ENCODE peak calls at places on chromosome 12, in four cellular contexts. X is stromal cell of bone marrow, B is heart right ventricle, G is astrocyte of the spinal cord. H is an unnamed sample.

GRCh38 chr12:15116073-15116472 is 105.1 kb downstream of the RERG start:
- DNase-seq in B (no peak), X (no peak), G (peak), H (peak)

GRCh38 chr12:76002598-76003262 is 28.8 kb downstream of the PHLDA1 start:
- DNase-seq in B (no peak), G (no peak), X (no peak), H (no peak)

GRCh38 chr12:98870521-98870920 is 225.4 kb downstream of the APAF1 start:
- DNase-seq in X (no peak), B (no peak), G (no peak), H (no peak)

GRCh38 chr12:69897744-69898143 is 72.7 kb downstream of the MYRFL start:
- DNase-seq in G (peak), B (peak), X (peak), H (no peak)

GRCh38 chr12:110763578-110763977 is 20.9 kb upstream of the PPP1CC start:
- DNase-seq in B (no peak), G (no peak), X (no peak), H (no peak)

GRCh38 chr12:32069071-32069470 is 37.6 kb upstream of the BICD1 start:
- DNase-seq in B (no peak), G (peak), X (no peak), H (no peak)

GRCh38 chr12:124588689-124589318 is 21.4 kb upstream of the NCOR2 start:
- DNase-seq in X (peak), G (peak), B (no peak), H (no peak)

GRCh38 chr12:127149226-127149964 is 1117.6 kb upstream of the TMEM132C start:
- DNase-seq in B (no peak), G (peak), X (no peak), H (no peak)

GRCh38 chr12:74794522-74794921 is 256.9 kb downstream of the ATXN7L3B start:
- DNase-seq in X (no peak), G (peak), B (no peak), H (no peak)

GRCh38 chr12:54417712-54418440 is 1.2 kb downstream of the ITGA5 start:
- DNase-seq in B (peak), G (no peak), X (no peak), H (peak)

GRCh38 chr12:5257763-5258475 is 174.0 kb upstream of the NTF3 start:
- DNase-seq in G (no peak), X (no peak), B (no peak), H (no peak)

GRCh38 chr12:2119266-2119665 is 66.5 kb downstream of the CACNA1C start:
- DNase-seq in X (no peak), B (no peak), G (no peak), H (no peak)

GRCh38 chr12:84785281-84785680 is 127.3 kb downstream of the SLC6A15 start:
- DNase-seq in B (no peak), X (no peak), G (no peak), H (no peak)

H was measured in ovary.